ENCODE peak calls at places on chromosomes 5 and 9, in ten cellular contexts. B is IMR-90, Q is HCT116, H is tibial nerve, C is A673, I is gastrocnemius medialis, M is body of pancreas, A is cardiac muscle cell, S is ovary, X is hepatocyte. G is an unnamed sample.

GRCh38 chr5:71938886-71939285 is 168.4 kb upstream of the MAP1B start:
- DNase-seq in Q (no peak), X (peak; percentile 79), A (no peak), B (no peak), S (no peak), I (no peak), H (no peak), C (no peak), M (peak; percentile 67), G (peak; percentile 35)

GRCh38 chr9:31790720-31791119 is 593.7 kb upstream of the ACO1 start:
- DNase-seq in X (peak; percentile 41), I (no peak), C (no peak), H (no peak), S (no peak), A (no peak), B (no peak), M (no peak), Q (no peak), G (peak; percentile 23)

GRCh38 chr5:172800088-172800551 is 29.1 kb upstream of the DUSP1 start:
- DNase-seq in X (peak; percentile 54), Q (no peak), H (peak; percentile 38), I (no peak), A (peak; percentile 95), B (peak; percentile 98), C (no peak), S (peak; percentile 33), M (peak; percentile 38), G (peak; percentile 94)

GRCh38 chr5:56668996-56669395 is 146.4 kb upstream of the MAP3K1 start:
- DNase-seq in Q (no peak), A (no peak), I (no peak), C (no peak), X (no peak), H (no peak), M (no peak), B (no peak), S (no peak), G (no peak)

GRCh38 chr5:103465891-103466290 is 96.7 kb downstream of the NUDT12 start:
- DNase-seq in A (peak; percentile 30), C (no peak), S (no peak), I (no peak), B (no peak), H (no peak), Q (no peak), M (no peak), X (no peak), G (no peak)

GRCh38 chr5:127697894-127698600 is 5.1 kb upstream of the CCDC192 start:
- DNase-seq in A (peak; percentile 18), X (peak; percentile 51), S (no peak), C (no peak), Q (peak; percentile 60), I (no peak), B (peak; percentile 51), H (no peak), M (no peak), G (no peak)

GRCh38 chr9:90517103-90517502 is 125.5 kb downstream of the DIRAS2 start:
- DNase-seq in M (no peak), I (no peak), S (no peak), A (no peak), B (no peak), C (no peak), Q (no peak), X (peak; percentile 35), H (no peak), G (peak; percentile 3)

GRCh38 chr9:83655433-83655832 is 32.5 kb downstream of the IDNK start:
- DNase-seq in B (no peak), C (no peak), H (no peak), M (no peak), A (no peak), I (no peak), S (no peak), Q (no peak), X (no peak), G (no peak)

GRCh38 chr5:129118826-129119225 is 24.3 kb downstream of the ISOC1 start:
- DNase-seq in B (no peak), S (no peak), H (no peak), C (no peak), I (no peak), X (no peak), Q (no peak), A (no peak), M (no peak), G (no peak)

GRCh38 chr5:129115680-129116079 is 21.1 kb downstream of the ISOC1 start:
- DNase-seq in I (no peak), M (no peak), H (no peak), B (no peak), S (no peak), C (no peak), A (no peak), X (no peak), Q (no peak), G (no peak)

GRCh38 chr5:129120158-129120581 is 25.6 kb downstream of the ISOC1 start:
- DNase-seq in Q (no peak), X (no peak), I (no peak), B (no peak), A (no peak), M (no peak), H (no peak), C (no peak), S (no peak), G (no peak)

GRCh38 chr5:129116797-129117196 is 22.2 kb downstream of the ISOC1 start:
- DNase-seq in I (no peak), M (no peak), S (no peak), C (no peak), H (no peak), X (no peak), Q (no peak), B (no peak), A (no peak), G (no peak)

DNA sequence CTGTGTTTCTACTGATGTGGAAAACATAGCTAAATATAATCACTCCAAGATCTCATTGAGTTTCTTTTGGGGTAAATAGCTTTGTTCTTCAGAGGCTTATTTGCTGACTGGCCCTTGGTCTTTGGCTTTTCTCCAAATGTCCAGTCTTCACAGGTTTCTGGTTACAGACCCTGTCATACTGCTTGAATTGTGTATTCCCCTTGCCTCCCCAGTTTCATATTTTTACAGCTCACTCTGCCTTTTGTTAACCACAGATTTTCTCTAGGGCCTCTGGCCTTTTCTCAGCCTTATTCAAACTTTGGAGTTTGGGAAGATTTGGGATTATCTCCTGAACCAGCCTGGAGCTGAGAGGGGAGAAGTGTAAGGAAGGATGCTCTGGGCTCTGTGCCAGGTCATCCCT is 23.9 kb downstream of the ISOC1 start:
- DNase-seq in S (no peak), M (no peak), X (no peak), Q (no peak), C (no peak), B (peak; percentile 15), I (no peak), A (no peak), H (no peak), G (no peak)
- H3K27ac ChIP-seq in S (no peak overlapping the region), M (no peak overlapping the region), X (no peak overlapping the region), Q (no peak overlapping the region), C (no peak overlapping the region), B (no peak overlapping the region), I (no peak overlapping the region), A (peak overlapping the region; percentile 49), H (no peak overlapping the region), G (no peak overlapping the region)

DNA sequence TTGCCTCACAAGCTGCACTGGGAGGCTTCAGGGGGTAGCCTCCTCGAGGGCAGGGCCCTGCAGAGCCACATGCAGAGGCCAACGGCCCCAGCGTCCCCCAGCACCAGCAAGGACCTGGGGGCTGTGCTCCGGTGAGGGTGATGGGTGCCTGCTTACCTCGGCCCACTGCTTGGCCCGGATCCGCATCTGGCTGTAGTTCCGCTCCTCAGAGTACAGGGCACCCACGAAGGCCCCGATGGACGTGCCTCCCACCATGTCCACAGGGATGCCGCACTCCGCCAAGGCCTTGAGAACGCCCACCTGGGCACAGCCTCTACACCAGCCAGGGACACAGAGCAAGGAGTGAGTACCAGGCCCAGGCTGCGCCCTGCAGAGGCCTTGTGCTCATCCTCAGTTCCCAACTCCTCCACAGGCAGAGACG is 8.0 kb upstream of the NSMF start:
- DNase-seq in S (no peak), Q (no peak), H (peak; percentile 10), X (no peak), A (no peak), M (no peak), C (no peak), I (no peak), B (no peak), G (no peak)
- H3K4me1 ChIP-seq in S (no peaks in the 10 kb centered on the region), Q (no peaks in the 10 kb centered on the region), H (no peaks in the 10 kb centered on the region), X (no peaks in the 10 kb centered on the region), A (no peaks in the 10 kb centered on the region), M (no peaks in the 10 kb centered on the region), C (no peaks in the 10 kb centered on the region), I (no peaks in the 10 kb centered on the region), B (no peaks in the 10 kb centered on the region), G (no peaks in the 10 kb centered on the region)

GRCh38 chr9:92717201-92718085 is 47.2 kb downstream of the BICD2 start:
- DNase-seq in C (no peak), M (no peak), S (peak; percentile 21), A (no peak), B (no peak), I (no peak), X (no peak), Q (no peak), H (no peak), G (no peak)

GRCh38 chr9:92714016-92714415 is 44.1 kb upstream of the IPPK start:
- DNase-seq in A (no peak), I (no peak), Q (no peak), C (no peak), H (no peak), B (no peak), S (no peak), M (no peak), X (no peak), G (no peak)

GRCh38 chr9:92714787-92715487 is 45.0 kb upstream of the IPPK start:
- DNase-seq in C (no peak), S (peak; percentile 80), M (no peak), X (no peak), I (no peak), B (no peak), Q (no peak), A (no peak), H (no peak), G (no peak)

GRCh38 chr9:92716557-92716956 is 46.6 kb upstream of the IPPK start:
- DNase-seq in C (peak; percentile 54), M (peak; percentile 49), Q (peak; percentile 15), H (peak; percentile 53), A (peak; percentile 48), I (no peak), B (peak; percentile 21), X (peak; percentile 74), S (peak; percentile 78), G (no peak)

DNA sequence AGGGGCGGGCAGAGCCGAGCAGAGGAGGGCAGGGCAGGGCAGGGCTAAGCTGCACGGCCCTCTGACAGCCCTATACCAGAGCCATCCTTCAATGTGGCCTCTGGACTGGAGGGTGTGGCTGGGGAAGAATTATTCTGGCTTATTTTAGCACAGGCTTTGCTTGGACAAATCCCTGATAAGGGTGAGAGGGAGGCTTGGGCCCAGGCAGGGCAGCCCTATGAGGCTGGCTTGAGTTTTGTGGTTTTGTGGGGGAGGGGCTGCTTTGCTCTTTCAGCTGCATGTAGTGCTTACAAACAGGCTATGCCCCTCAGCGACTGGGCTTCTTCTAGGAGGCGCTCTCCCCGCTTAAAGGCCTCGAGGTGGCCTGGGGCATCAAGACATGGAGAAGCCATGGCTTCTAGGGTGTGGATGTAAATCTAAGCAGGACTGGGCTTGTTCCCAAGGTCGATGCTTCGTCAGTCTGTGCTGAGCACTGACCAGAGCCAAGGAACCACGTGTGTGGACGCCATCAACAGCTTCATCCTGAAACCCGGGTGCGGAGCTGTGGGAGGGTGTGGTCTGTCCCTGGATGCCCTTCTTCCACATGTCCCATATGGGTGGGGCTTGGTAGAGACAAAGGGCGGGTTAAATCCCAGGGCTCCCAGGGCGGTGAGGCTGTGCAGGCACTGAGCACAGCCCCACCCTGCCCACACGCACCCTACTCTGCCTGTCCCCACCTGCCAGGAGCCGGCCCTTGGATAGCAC is 45.7 kb upstream of the IPPK start:
- DNase-seq in M (no peak), Q (no peak), B (no peak), S (peak; percentile 67), A (peak; percentile 41), H (no peak), X (no peak), I (no peak), C (no peak), G (peak; percentile 78)
- TF ChIP-seq CTCF in M (no peak), Q (no peak), B (no peak), S (no peak), A (no peak), H (no peak), X (no peak), I (no peak), C (no peak), G (peak; percentile 47)

GRCh38 chr9:4145482-4145881 is 154.4 kb downstream of the GLIS3 start:
- DNase-seq in H (no peak), C (no peak), M (no peak), B (no peak), S (no peak), A (peak; percentile 26), I (no peak), X (no peak), Q (no peak), G (no peak)

GRCh38 chr9:4144869-4145268 is 155.0 kb downstream of the GLIS3 start:
- DNase-seq in B (no peak), S (no peak), A (no peak), I (no peak), H (no peak), C (no peak), X (no peak), M (no peak), Q (no peak), G (no peak)

GRCh38 chr9:4146293-4146692 is 153.6 kb downstream of the GLIS3 start:
- DNase-seq in B (no peak), I (no peak), C (no peak), Q (no peak), H (no peak), A (no peak), S (no peak), X (no peak), M (no peak), G (no peak)

GRCh38 chr9:4148215-4148561 is 151.7 kb downstream of the GLIS3 start:
- DNase-seq in M (no peak), B (no peak), H (no peak), A (no peak), I (no peak), S (no peak), C (no peak), Q (no peak), X (no peak), G (no peak)

DNA sequence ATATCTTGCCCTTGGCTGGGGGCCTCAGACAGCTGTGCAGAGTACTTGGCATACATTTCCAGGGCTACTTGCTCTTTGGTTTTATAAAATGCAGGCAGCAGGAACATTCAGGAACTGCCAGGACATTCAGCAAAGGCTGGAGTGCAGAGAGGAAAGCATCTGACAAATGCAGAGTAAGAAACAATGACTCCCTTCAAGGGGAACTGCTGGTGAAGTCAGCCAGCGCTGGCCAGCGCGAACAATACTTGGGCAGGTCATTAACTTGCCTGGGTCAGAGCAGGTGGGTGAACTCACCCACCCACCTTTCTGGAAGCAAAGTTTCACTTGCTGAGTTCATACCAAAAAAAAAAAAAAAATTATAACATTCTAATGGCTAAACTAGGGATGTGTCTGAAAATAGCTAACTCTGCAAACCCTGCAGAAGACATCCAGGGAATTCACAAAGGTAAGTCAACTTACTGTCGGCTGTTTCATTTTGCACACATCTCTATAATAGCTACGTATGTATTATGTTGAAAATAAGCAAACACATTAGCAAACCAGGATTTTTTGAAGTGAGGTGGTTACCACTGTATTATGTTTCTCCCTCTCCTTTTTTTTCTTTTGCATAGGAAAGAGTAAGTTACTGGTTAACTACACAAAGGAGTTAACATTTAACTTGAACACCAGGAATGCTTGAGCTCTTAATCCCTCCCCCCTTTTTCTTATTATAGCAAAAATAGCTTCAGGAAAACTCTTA is 152.2 kb downstream of the GLIS3 start:
- DNase-seq in A (peak; percentile 28), Q (no peak), S (no peak), I (no peak), M (peak; percentile 23), C (no peak), H (no peak), B (no peak), X (peak; percentile 28), G (no peak)
- H3K27ac ChIP-seq in A (no peak overlapping the region), Q (no peak overlapping the region), S (no peak overlapping the region), I (no peak overlapping the region), M (peak overlapping the region; percentile 62), C (no peak overlapping the region), H (peak overlapping the region; percentile 34), B (no peak overlapping the region), X (peak overlapping the region; percentile 86), G (no peak overlapping the region)

G was measured in foreskin keratinocyte.